ENCODE peak calls at places on chromosomes 6 and 20, in five cellular contexts. W is HCT116, K is PC-3, P is Karpas-422, U is neuronal stem cell. Z is an unnamed sample.

GRCh38 chr20:58264271-58264670 is 35.8 kb upstream of the ANKRD60 start:
- DNase-seq in K (peak), P (no peak), W (no peak), U (no peak), Z (no peak)

GRCh38 chr20:35582131-35582530 is 33.5 kb upstream of the SPAG4 start:
- DNase-seq in P (no peak), W (no peak), K (no peak), U (no peak), Z (no peak)

GRCh38 chr6:6556738-6557503 is 31.6 kb upstream of the LY86 start:
- DNase-seq in P (peak), K (peak), W (peak), U (peak), Z (peak)

GRCh38 chr6:32081168-32081624 is 27.9 kb downstream of the TNXB start:
- DNase-seq in W (no peak), P (no peak), K (peak), U (no peak), Z (no peak)

GRCh38 chr6:146650799-146651481 is 52.2 kb downstream of the ADGB start:
- DNase-seq in U (no peak), K (peak), P (no peak), W (no peak), Z (no peak)

GRCh38 chr6:17950095-17950494 is 37.3 kb downstream of the KIF13A start:
- DNase-seq in U (no peak), K (no peak), P (no peak), W (no peak), Z (no peak)

GRCh38 chr6:10553869-10554268 is 32.7 kb downstream of the GCNT2 start:
- DNase-seq in K (no peak), U (no peak), W (no peak), P (no peak), Z (no peak)

GRCh38 chr6:32984639-32985389 is 16.4 kb downstream of the BRD2 start:
- DNase-seq in P (peak), K (peak), W (peak), U (peak), Z (peak)

GRCh38 chr20:3766381-3766780 is 1.2 kb downstream of the ADISSP start:
- DNase-seq in W (no peak), U (no peak), P (no peak), K (no peak), Z (no peak)

GRCh38 chr20:54643761-54644160 is 168.4 kb downstream of the DOK5 start:
- DNase-seq in K (peak), W (no peak), P (no peak), U (no peak), Z (no peak)

GRCh38 chr6:8219352-8219943 is 117.1 kb upstream of the EEF1E1 start:
- DNase-seq in P (peak), K (peak), W (peak), U (peak), Z (peak)

GRCh38 chr20:41027872-41028358 is 707 bp upstream of the TOP1 start:
- DNase-seq in W (no peak), P (no peak), U (no peak), K (no peak), Z (no peak)

GRCh38 chr6:170221052-170221752 is 69.7 kb downstream of the DLL1 start:
- DNase-seq in W (no peak), U (no peak), P (no peak), K (no peak), Z (no peak)

GRCh38 chr6:36735110-36735971 is 37.7 kb downstream of the RAB44 start:
- DNase-seq in U (no peak), P (no peak), W (no peak), K (peak), Z (peak)

GRCh38 chr6:155861821-155862220 is 406.2 kb upstream of the NOX3 start:
- DNase-seq in W (no peak), U (no peak), K (no peak), P (no peak), Z (no peak)

GRCh38 chr6:17289491-17290106 is 8.4 kb downstream of the RBM24 start:
- DNase-seq in W (no peak), U (no peak), P (no peak), K (no peak), Z (no peak)

GRCh38 chr20:4972506-4973251 is 28.6 kb downstream of the SLC23A2 start:
- DNase-seq in K (no peak), U (no peak), P (no peak), W (no peak), Z (no peak)

GRCh38 chr6:83119742-83120300 is 52.4 kb downstream of the DOP1A start:
- DNase-seq in U (no peak), W (no peak), P (no peak), K (peak), Z (no peak)

GRCh38 chr20:19314619-19315018 is 102.2 kb downstream of the SLC24A3 start:
- DNase-seq in W (no peak), U (no peak), P (no peak), K (no peak), Z (no peak)

GRCh38 chr20:57698867-57699275 is 10.9 kb downstream of the PMEPA1 start:
- DNase-seq in P (peak), U (no peak), K (no peak), W (no peak), Z (no peak)

GRCh38 chr6:37077459-37078296 is 72.2 kb downstream of the FGD2 start:
- DNase-seq in K (no peak), W (no peak), U (no peak), P (no peak), Z (peak)

GRCh38 chr20:31670371-31671228 is 32.9 kb downstream of the COX4I2 start:
- DNase-seq in W (no peak), K (no peak), P (no peak), U (no peak), Z (peak)

GRCh38 chr20:35617397-35618031 is 1.9 kb downstream of the SPAG4 start:
- DNase-seq in W (no peak), P (peak), K (peak), U (peak), Z (peak)

GRCh38 chr6:38640216-38640909 is 634 bp upstream of the BTBD9 start:
- DNase-seq in W (no peak), U (no peak), K (no peak), P (no peak), Z (no peak)

GRCh38 chr20:9409352-9409751 is 105.0 kb upstream of the LAMP5 start:
- DNase-seq in K (peak), P (no peak), W (no peak), U (no peak), Z (no peak)

GRCh38 chr6:132218063-132218696 is 183.1 kb downstream of the MOXD1 start:
- DNase-seq in K (peak), U (no peak), P (peak), W (peak), Z (no peak)
- H3K9ac ChIP-seq in K (no peak), U (no peak), P (no peak), W (no peak), Z (no peak)

DNA sequence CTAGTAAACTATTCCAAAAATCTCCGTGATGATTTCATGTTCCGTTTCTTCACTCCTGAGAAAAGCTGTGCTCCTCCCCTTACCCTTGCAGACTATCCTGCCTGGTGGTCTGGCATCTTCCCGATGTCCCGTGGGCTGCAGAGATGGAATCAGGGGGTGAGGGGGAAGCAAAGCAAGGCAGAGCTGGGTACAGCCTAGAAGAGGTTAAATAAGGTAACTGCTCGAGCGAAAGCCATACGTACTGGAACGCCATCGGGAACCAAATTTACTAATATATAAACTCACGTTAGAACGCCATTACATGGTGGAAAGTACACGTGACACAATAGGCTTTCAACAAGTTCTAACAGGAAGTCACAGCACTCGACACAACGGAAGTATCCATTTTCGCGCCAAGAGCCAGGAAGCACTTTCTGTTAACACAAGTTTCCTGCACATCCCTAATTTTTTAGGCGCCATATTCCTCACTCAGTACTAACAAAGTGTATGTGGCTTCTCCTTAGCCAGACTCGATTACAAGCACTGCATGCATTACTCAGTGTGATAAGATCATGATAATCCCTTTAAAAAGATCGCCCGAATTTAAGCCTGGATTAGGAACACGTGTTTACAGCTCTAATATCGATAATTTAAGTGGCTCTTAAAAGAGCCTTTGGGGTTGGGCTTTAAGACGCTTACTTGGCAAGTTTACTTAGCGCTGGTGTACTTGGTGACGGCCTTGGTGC is 101.6 kb upstream of the PRSS16 start:
- DNase-seq in W (peak), U (no peak), K (peak), P (peak), Z (peak)
- H3K9ac ChIP-seq in W (peak), U (peak), K (peak), P (peak), Z (peak)

DNA sequence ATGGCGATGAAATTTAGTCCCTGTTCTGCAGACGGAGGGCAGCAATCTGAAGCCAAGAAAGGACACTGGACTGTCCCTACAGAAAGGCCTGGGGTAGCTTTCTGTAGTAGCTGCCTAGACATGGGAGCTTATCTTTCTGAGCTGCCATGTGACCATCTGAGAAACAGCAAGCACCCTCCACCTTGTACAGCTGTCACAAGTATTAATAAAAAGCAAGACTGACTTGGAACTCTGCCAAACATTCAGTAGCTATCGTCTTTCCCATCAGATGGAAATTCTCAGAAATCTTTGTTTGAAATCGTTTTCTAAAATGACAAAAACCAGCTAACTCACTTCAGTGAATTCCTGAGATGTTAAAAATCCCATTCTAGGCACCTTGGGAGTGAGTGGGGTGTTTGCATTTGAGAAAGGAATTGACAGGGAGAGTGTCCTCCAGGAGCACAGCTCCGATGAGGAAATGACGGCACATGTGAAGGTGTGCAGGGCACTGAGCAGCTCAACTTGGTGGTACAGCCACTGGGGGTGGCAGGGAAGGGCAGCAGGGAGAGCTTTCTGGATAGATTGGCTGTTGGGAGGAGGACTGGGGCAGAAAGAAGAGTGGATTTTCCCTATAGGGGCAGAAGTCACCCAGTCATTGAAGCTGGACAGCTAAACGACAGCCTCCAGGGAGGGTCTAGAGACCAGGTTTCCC is 24.5 kb downstream of the ACSS1 start:
- DNase-seq in U (no peak), W (no peak), K (no peak), P (no peak), Z (no peak)
- H3K9ac ChIP-seq in U (no peak), W (no peak), K (no peak), P (no peak), Z (no peak)

GRCh38 chr6:3644613-3645012 is 106.9 kb downstream of the PXDC1 start:
- DNase-seq in W (no peak), K (no peak), P (no peak), U (no peak), Z (peak)

GRCh38 chr6:3648724-3649123 is 102.8 kb downstream of the PXDC1 start:
- DNase-seq in P (no peak), U (no peak), K (no peak), W (no peak), Z (no peak)

GRCh38 chr6:3646616-3647362 is 104.7 kb downstream of the PXDC1 start:
- DNase-seq in W (no peak), U (no peak), P (no peak), K (no peak), Z (no peak)

GRCh38 chr6:3640868-3641267 is 110.6 kb downstream of the PXDC1 start:
- DNase-seq in W (no peak), U (no peak), P (no peak), K (no peak), Z (no peak)

GRCh38 chr6:3643921-3644320 is 107.6 kb downstream of the PXDC1 start:
- DNase-seq in W (no peak), P (no peak), K (no peak), U (no peak), Z (no peak)
- H3K9ac ChIP-seq in W (no peak), P (no peak), K (no peak), U (no peak), Z (no peak)

GRCh38 chr6:51725155-51725554 is 362.3 kb downstream of the PKHD1 start:
- DNase-seq in K (no peak), W (no peak), U (no peak), P (no peak), Z (no peak)

GRCh38 chr6:51718533-51718932 is 368.9 kb downstream of the PKHD1 start:
- DNase-seq in W (no peak), P (no peak), K (no peak), U (no peak), Z (no peak)

GRCh38 chr6:51720327-51720726 is 367.1 kb downstream of the PKHD1 start:
- DNase-seq in P (no peak), K (no peak), W (no peak), U (no peak), Z (no peak)

GRCh38 chr6:51717477-51717876 is 369.9 kb downstream of the PKHD1 start:
- DNase-seq in P (no peak), U (no peak), W (no peak), K (peak), Z (no peak)

DNA sequence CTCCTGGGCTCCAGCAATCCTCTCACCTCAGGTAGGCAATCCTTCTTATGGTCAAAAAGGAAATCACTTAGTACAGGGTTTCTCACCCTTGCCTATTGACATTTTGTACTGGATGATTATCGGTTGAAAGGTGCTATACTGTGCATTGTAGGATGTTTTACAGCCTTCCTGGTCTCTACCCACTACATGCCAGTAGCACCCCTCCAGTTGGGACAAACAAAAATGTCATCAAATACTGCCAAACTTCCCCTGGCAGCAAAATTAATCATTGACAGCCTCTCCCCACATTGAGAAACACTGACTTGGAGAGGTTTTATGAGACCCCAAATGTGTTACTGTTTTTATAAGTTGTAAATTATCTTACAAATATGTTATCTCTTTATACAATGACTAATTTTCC is 368.1 kb downstream of the PKHD1 start:
- DNase-seq in K (no peak), U (no peak), W (no peak), P (no peak), Z (no peak)
- H3K9ac ChIP-seq in K (no peak), U (no peak), W (no peak), P (no peak), Z (no peak)

GRCh38 chr6:14776307-14776706 is 469.6 kb upstream of the JARID2 start:
- DNase-seq in K (no peak), U (no peak), P (no peak), W (no peak), Z (no peak)
- H3K9ac ChIP-seq in K (no peak), U (no peak), P (no peak), W (no peak), Z (no peak)

GRCh38 chr20:1327827-1328679 is 886 bp downstream of the SDCBP2 start:
- DNase-seq in W (no peak), P (no peak), U (no peak), K (no peak), Z (no peak)
- H3K9ac ChIP-seq in W (peak), P (no peak), U (no peak), K (peak), Z (no peak)

DNA sequence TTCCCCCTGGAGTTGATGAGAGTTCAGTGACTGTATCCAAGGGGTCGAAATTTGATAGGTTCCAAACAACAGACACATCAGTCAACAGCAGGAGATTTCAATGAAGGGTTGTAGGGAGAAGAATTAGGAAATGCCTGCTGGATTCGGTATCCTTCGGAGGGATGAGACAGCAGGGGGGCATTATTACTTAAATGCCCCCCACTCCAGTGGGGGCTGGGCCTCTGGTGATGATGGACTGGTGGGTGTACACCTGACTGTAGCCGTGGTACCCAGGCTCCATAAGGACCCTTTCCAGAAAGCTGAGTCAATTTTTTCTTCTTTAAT is 41.2 kb downstream of the ZMYND8 start:
- DNase-seq in W (no peak), P (no peak), U (no peak), K (peak), Z (peak)
- H3K9ac ChIP-seq in W (peak), P (no peak), U (no peak), K (peak), Z (no peak)

GRCh38 chr6:90610291-90610670 is 23.4 kb upstream of the MAP3K7 start:
- DNase-seq in U (peak), K (no peak), P (no peak), W (no peak), Z (peak)
- H3K9ac ChIP-seq in U (peak), K (no peak), P (no peak), W (no peak), Z (peak)

GRCh38 chr20:38255389-38255788 is 5.1 kb downstream of the KIAA1755 start:
- DNase-seq in W (no peak), P (no peak), U (no peak), K (no peak), Z (no peak)

GRCh38 chr20:38252292-38253288 is 7.9 kb downstream of the KIAA1755 start:
- DNase-seq in P (no peak), U (no peak), W (no peak), K (no peak), Z (no peak)

GRCh38 chr20:38256966-38257365 is 3.6 kb downstream of the KIAA1755 start:
- DNase-seq in K (no peak), U (no peak), P (no peak), W (no peak), Z (no peak)

GRCh38 chr20:38258545-38259223 is 1.9 kb downstream of the KIAA1755 start:
- DNase-seq in W (no peak), K (no peak), P (no peak), U (no peak), Z (no peak)

GRCh38 chr20:38256021-38256420 is 4.5 kb downstream of the KIAA1755 start:
- DNase-seq in U (no peak), K (no peak), W (no peak), P (no peak), Z (no peak)
- H3K9ac ChIP-seq in U (no peak), K (no peak), W (no peak), P (no peak), Z (no peak)